ENCODE peak calls at places on chromosomes 1 and 21, in nine cellular contexts. One of them, this sample, is unnamed.
A peak's percentile ranks its signal among the peaks of the same experiment; 100 is the strongest.

GRCh38 chr1:244006381-244006901 is 44.6 kb upstream of the ZBTB18 start:
- DNase-seq in bronchial epithelial cell: no peak
- DNase-seq in aorta: no peak
- DNase-seq in activated T-cell treated with anti-CD3 and anti-CD28 coated beads, Interleukin-2, amount 50 U/mL, for 72 hours: no peak
- DNase-seq in activated T-helper 9 cell treated with anti-CD3 and anti-CD28 coated beads, Interleukin-2, amount 50 U/mL, for 16 hours: no peak
- DNase-seq in epithelial cell of esophagus: no peak
- DNase-seq in stimulated activated CD4-positive, alpha-beta T cell treated with anti-CD3 and anti-CD28 coated beads, Interleukin-2, amount 100 ng/mL, for 48 hours: no peak
- DNase-seq in HTR-8/SVneo: no peak
- DNase-seq in iris pigment epithelial cell: no peak
- DNase-seq in this sample: no peak

GRCh38 chr1:226809785-226810571 is 60.4 kb upstream of the PSEN2 start:
- DNase-seq in bronchial epithelial cell: no peak
- DNase-seq in HTR-8/SVneo: no peak
- DNase-seq in iris pigment epithelial cell: peak; percentile 14
- DNase-seq in stimulated activated CD4-positive, alpha-beta T cell treated with anti-CD3 and anti-CD28 coated beads, Interleukin-2, amount 100 ng/mL, for 48 hours: no peak
- DNase-seq in activated T-helper 9 cell treated with anti-CD3 and anti-CD28 coated beads, Interleukin-2, amount 50 U/mL, for 16 hours: no peak
- DNase-seq in aorta: no peak
- DNase-seq in activated T-cell treated with anti-CD3 and anti-CD28 coated beads, Interleukin-2, amount 50 U/mL, for 72 hours: no peak
- DNase-seq in epithelial cell of esophagus: no peak
- DNase-seq in this sample: no peak

GRCh38 chr21:44353200-44353970 is at the start of gene TRPM2:
- DNase-seq in activated T-cell treated with anti-CD3 and anti-CD28 coated beads, Interleukin-2, amount 50 U/mL, for 72 hours: peak; percentile 27
- DNase-seq in activated T-helper 9 cell treated with anti-CD3 and anti-CD28 coated beads, Interleukin-2, amount 50 U/mL, for 16 hours: no peak
- DNase-seq in HTR-8/SVneo: no peak
- DNase-seq in aorta: peak; percentile 82
- DNase-seq in stimulated activated CD4-positive, alpha-beta T cell treated with anti-CD3 and anti-CD28 coated beads, Interleukin-2, amount 100 ng/mL, for 48 hours: no peak
- DNase-seq in bronchial epithelial cell: no peak
- DNase-seq in epithelial cell of esophagus: no peak
- DNase-seq in iris pigment epithelial cell: peak; percentile 39
- DNase-seq in this sample: peak; percentile 96

GRCh38 chr1:17826165-17826488 is 71.0 kb downstream of the ACTL8 start:
- DNase-seq in bronchial epithelial cell: no peak
- DNase-seq in activated T-helper 9 cell treated with anti-CD3 and anti-CD28 coated beads, Interleukin-2, amount 50 U/mL, for 16 hours: no peak
- DNase-seq in epithelial cell of esophagus: no peak
- DNase-seq in HTR-8/SVneo: peak; percentile 51
- DNase-seq in aorta: peak; percentile 65
- DNase-seq in iris pigment epithelial cell: peak; percentile 21
- DNase-seq in stimulated activated CD4-positive, alpha-beta T cell treated with anti-CD3 and anti-CD28 coated beads, Interleukin-2, amount 100 ng/mL, for 48 hours: peak; percentile 23
- DNase-seq in activated T-cell treated with anti-CD3 and anti-CD28 coated beads, Interleukin-2, amount 50 U/mL, for 72 hours: peak; percentile 23
- DNase-seq in this sample: peak; percentile 6

GRCh38 chr1:19029191-19030085 is 73.0 kb upstream of the IFFO2 start:
- DNase-seq in aorta: no peak
- DNase-seq in HTR-8/SVneo: no peak
- DNase-seq in epithelial cell of esophagus: peak; percentile 93
- DNase-seq in iris pigment epithelial cell: no peak
- DNase-seq in bronchial epithelial cell: peak; percentile 68
- DNase-seq in stimulated activated CD4-positive, alpha-beta T cell treated with anti-CD3 and anti-CD28 coated beads, Interleukin-2, amount 100 ng/mL, for 48 hours: no peak
- DNase-seq in activated T-cell treated with anti-CD3 and anti-CD28 coated beads, Interleukin-2, amount 50 U/mL, for 72 hours: no peak
- DNase-seq in activated T-helper 9 cell treated with anti-CD3 and anti-CD28 coated beads, Interleukin-2, amount 50 U/mL, for 16 hours: no peak
- DNase-seq in this sample: peak; percentile 27

GRCh38 chr1:53371121-53371666 is 43.3 kb upstream of the LRP8 start:
- DNase-seq in iris pigment epithelial cell: no peak
- DNase-seq in aorta: peak; percentile 36
- DNase-seq in HTR-8/SVneo: no peak
- DNase-seq in activated T-helper 9 cell treated with anti-CD3 and anti-CD28 coated beads, Interleukin-2, amount 50 U/mL, for 16 hours: no peak
- DNase-seq in activated T-cell treated with anti-CD3 and anti-CD28 coated beads, Interleukin-2, amount 50 U/mL, for 72 hours: no peak
- DNase-seq in stimulated activated CD4-positive, alpha-beta T cell treated with anti-CD3 and anti-CD28 coated beads, Interleukin-2, amount 100 ng/mL, for 48 hours: no peak
- DNase-seq in epithelial cell of esophagus: no peak
- DNase-seq in bronchial epithelial cell: no peak
- DNase-seq in this sample: no peak

GRCh38 chr1:66415830-66416229 is 118.1 kb upstream of the SGIP1 start:
- DNase-seq in stimulated activated CD4-positive, alpha-beta T cell treated with anti-CD3 and anti-CD28 coated beads, Interleukin-2, amount 100 ng/mL, for 48 hours: no peak
- DNase-seq in epithelial cell of esophagus: no peak
- DNase-seq in aorta: no peak
- DNase-seq in activated T-helper 9 cell treated with anti-CD3 and anti-CD28 coated beads, Interleukin-2, amount 50 U/mL, for 16 hours: no peak
- DNase-seq in iris pigment epithelial cell: no peak
- DNase-seq in activated T-cell treated with anti-CD3 and anti-CD28 coated beads, Interleukin-2, amount 50 U/mL, for 72 hours: no peak
- DNase-seq in HTR-8/SVneo: no peak
- DNase-seq in bronchial epithelial cell: no peak
- DNase-seq in this sample: peak; percentile 52

GRCh38 chr1:95742591-95743089 is 508.6 kb downstream of the RWDD3 start:
- DNase-seq in epithelial cell of esophagus: peak; percentile 99
- DNase-seq in activated T-cell treated with anti-CD3 and anti-CD28 coated beads, Interleukin-2, amount 50 U/mL, for 72 hours: no peak
- DNase-seq in stimulated activated CD4-positive, alpha-beta T cell treated with anti-CD3 and anti-CD28 coated beads, Interleukin-2, amount 100 ng/mL, for 48 hours: no peak
- DNase-seq in bronchial epithelial cell: peak; percentile 99
- DNase-seq in iris pigment epithelial cell: peak; percentile 26
- DNase-seq in aorta: no peak
- DNase-seq in activated T-helper 9 cell treated with anti-CD3 and anti-CD28 coated beads, Interleukin-2, amount 50 U/mL, for 16 hours: no peak
- DNase-seq in HTR-8/SVneo: no peak
- DNase-seq in this sample: no peak

GRCh38 chr1:153567621-153568366 is 2.1 kb upstream of the S100A2 start:
- DNase-seq in activated T-helper 9 cell treated with anti-CD3 and anti-CD28 coated beads, Interleukin-2, amount 50 U/mL, for 16 hours: no peak
- DNase-seq in iris pigment epithelial cell: peak; percentile 29
- DNase-seq in bronchial epithelial cell: peak; percentile 100
- DNase-seq in activated T-cell treated with anti-CD3 and anti-CD28 coated beads, Interleukin-2, amount 50 U/mL, for 72 hours: peak; percentile 78
- DNase-seq in epithelial cell of esophagus: peak; percentile 100
- DNase-seq in aorta: no peak
- DNase-seq in HTR-8/SVneo: no peak
- DNase-seq in stimulated activated CD4-positive, alpha-beta T cell treated with anti-CD3 and anti-CD28 coated beads, Interleukin-2, amount 100 ng/mL, for 48 hours: peak; percentile 41
- DNase-seq in this sample: no peak

GRCh38 chr1:75725256-75725655 is 747 bp downstream of the ACADM start:
- DNase-seq in aorta: no peak
- DNase-seq in activated T-cell treated with anti-CD3 and anti-CD28 coated beads, Interleukin-2, amount 50 U/mL, for 72 hours: no peak
- DNase-seq in epithelial cell of esophagus: no peak
- DNase-seq in iris pigment epithelial cell: peak; percentile 45
- DNase-seq in stimulated activated CD4-positive, alpha-beta T cell treated with anti-CD3 and anti-CD28 coated beads, Interleukin-2, amount 100 ng/mL, for 48 hours: no peak
- DNase-seq in bronchial epithelial cell: no peak
- DNase-seq in activated T-helper 9 cell treated with anti-CD3 and anti-CD28 coated beads, Interleukin-2, amount 50 U/mL, for 16 hours: no peak
- DNase-seq in HTR-8/SVneo: no peak
- DNase-seq in this sample: no peak